ENCODE peak calls at places on chromosome 1, in seven cellular contexts. T is fibroblast of pulmonary artery; O is NCI-H1694; Z is stimulated activated CD4-positive, alpha-beta T cell treated with anti-CD3 and anti-CD28 coated beads, Interleukin-4, amount 100 ng/mL, for 48 hours; C is NCI-H524 treated with DMSO at 0.1 percent for 48 hours; I is AG04450; B is endothelial cell of umbilical vein. L is an unnamed sample.

GRCh38 chr1:64235910-64236309 is 32.5 kb downstream of the UBE2U start:
- DNase-seq in C (no peak), I (no peak), B (no peak), O (no peak), Z (no peak), T (no peak), L (no peak)

GRCh38 chr1:244836135-244836521 is 670 bp downstream of the COX20 start:
- DNase-seq in T (peak), B (peak), C (no peak), O (no peak), I (no peak), Z (no peak), L (no peak)

GRCh38 chr1:66725885-66726665 is 26.2 kb upstream of the DYNLT5 start:
- DNase-seq in Z (peak), T (peak), I (peak), B (peak), O (peak), C (no peak), L (peak)

GRCh38 chr1:33140153-33141149 is 41.4 kb downstream of the TRIM62 start:
- DNase-seq in B (no peak), Z (no peak), T (no peak), I (no peak), C (no peak), O (no peak), L (no peak)

GRCh38 chr1:231581859-231582258 is 44.7 kb upstream of the DISC1 start:
- DNase-seq in Z (no peak), T (no peak), B (no peak), O (peak), C (peak), I (no peak), L (no peak)

GRCh38 chr1:160171352-160171751 is 19.0 kb upstream of the CASQ1 start:
- DNase-seq in O (no peak), T (no peak), Z (no peak), I (no peak), C (no peak), B (no peak), L (no peak)

GRCh38 chr1:15937706-15938168 is 38.2 kb downstream of the ZBTB17 start:
- DNase-seq in T (peak), Z (no peak), C (no peak), O (no peak), I (no peak), B (peak), L (no peak)

GRCh38 chr1:185358957-185359356 is 41.9 kb upstream of the IVNS1ABP start:
- DNase-seq in B (no peak), C (no peak), O (no peak), T (no peak), Z (no peak), I (no peak), L (no peak)

GRCh38 chr1:59506952-59507351 is 210.1 kb downstream of the FGGY start:
- DNase-seq in B (no peak), O (no peak), T (no peak), I (no peak), C (peak), Z (no peak), L (no peak)

GRCh38 chr1:162856260-162856659 is 4.7 kb downstream of the CCDC190 start:
- DNase-seq in T (peak), Z (no peak), B (peak), I (peak), O (no peak), C (no peak), L (no peak)

GRCh38 chr1:181076852-181077251 is 11.6 kb upstream of the IER5 start:
- DNase-seq in I (no peak), Z (no peak), B (no peak), O (no peak), C (no peak), T (no peak), L (no peak)

GRCh38 chr1:242005866-242006565 is 7.1 kb upstream of the MAP1LC3C start:
- DNase-seq in O (no peak), I (no peak), T (no peak), C (no peak), Z (no peak), B (no peak), L (no peak)

GRCh38 chr1:41427943-41428735 is 56.3 kb downstream of the EDN2 start:
- DNase-seq in C (no peak), T (no peak), O (no peak), I (no peak), B (no peak), Z (no peak), L (no peak)

GRCh38 chr1:220701974-220702373 is 11.8 kb downstream of the C1orf115 start:
- DNase-seq in B (no peak), O (no peak), T (no peak), Z (no peak), I (no peak), C (no peak), L (no peak)

GRCh38 chr1:53133261-53134041 is 9.0 kb downstream of the SLC1A7 start:
- DNase-seq in B (no peak), T (no peak), Z (no peak), I (no peak), O (no peak), C (peak), L (no peak)

GRCh38 chr1:205379056-205379455 is 22.3 kb upstream of the KLHDC8A start:
- DNase-seq in Z (no peak), B (no peak), C (no peak), I (no peak), T (no peak), O (no peak), L (no peak)

L was measured in DMS79.